ENCODE peak calls at places on chromosomes 2 and 18, in four cellular contexts. T, C, K and P are unnamed samples.

GRCh38 chr2:60984717-60985116 is 32.8 kb upstream of the PEX13 start:
- DNase-seq in T (no peak), C (no peak), K (no peak), P (no peak)

GRCh38 chr18:33282709-33283333 is 157.7 kb downstream of the CCDC178 start:
- DNase-seq in T (no peak), C (no peak), K (no peak), P (peak)

GRCh38 chr2:99488587-99488998 is 1.2 kb downstream of the REV1 start:
- DNase-seq in T (no peak), C (peak), K (no peak), P (no peak)

GRCh38 chr2:75865083-75865482 is 154.4 kb upstream of the GCFC2 start:
- DNase-seq in T (no peak), C (no peak), K (peak), P (no peak)

GRCh38 chr2:100965596-100965995 is 36.5 kb upstream of the RPL31 start:
- DNase-seq in T (no peak), C (no peak), K (no peak), P (no peak)

GRCh38 chr2:151437630-151438029 is 27.9 kb downstream of the RIF1 start:
- DNase-seq in T (no peak), C (peak), K (no peak), P (no peak)

GRCh38 chr2:102313025-102313424 is 1.7 kb downstream of the IL1RL1 start:
- DNase-seq in T (no peak), C (no peak), K (no peak), P (no peak)

GRCh38 chr18:79200546-79201268 is 131.5 kb downstream of the ATP9B start:
- DNase-seq in T (no peak), C (peak), K (peak), P (no peak)

GRCh38 chr2:16546128-16546754 is 119.4 kb downstream of the CYRIA start:
- DNase-seq in T (no peak), C (no peak), K (no peak), P (no peak)

GRCh38 chr2:126507425-126507867 is 148.5 kb upstream of the GYPC start:
- DNase-seq in T (no peak), C (no peak), K (no peak), P (no peak)

GRCh38 chr18:23673725-23674124 is 11.0 kb upstream of the ANKRD29 start:
- DNase-seq in T (no peak), C (no peak), K (no peak), P (no peak)

GRCh38 chr2:95266781-95267430 is 7.3 kb upstream of the PROM2 start:
- DNase-seq in T (peak), C (no peak), K (no peak), P (no peak)

GRCh38 chr18:79584491-79585394 is 94.9 kb upstream of the CTDP1 start:
- DNase-seq in T (no peak), C (no peak), K (peak), P (peak)

GRCh38 chr2:47307066-47307465 is 95.9 kb upstream of the MSH2 start:
- DNase-seq in T (no peak), C (no peak), K (no peak), P (no peak)

GRCh38 chr2:213159768-213160167 is 8.4 kb upstream of the IKZF2 start:
- DNase-seq in T (no peak), C (no peak), K (no peak), P (no peak)

GRCh38 chr2:20050712-20051517 is 513 bp downstream of the LAPTM4A start:
- DNase-seq in T (peak), C (peak), K (peak), P (peak)
- TF ChIP-seq CTCF in T (no peak), C (peak), K (peak), P (no peak)

GRCh38 chr2:175864131-175864728 is 137.8 kb downstream of the LNPK start:
- DNase-seq in T (no peak), C (no peak), K (no peak), P (no peak)
- TF ChIP-seq CTCF in T (no peak), C (no peak), K (no peak), P (no peak)

GRCh38 chr2:226962374-226962773 is 126.5 kb downstream of the RHBDD1 start:
- DNase-seq in T (no peak), C (no peak), K (no peak), P (no peak)

GRCh38 chr2:226963528-226963927 is 127.7 kb downstream of the RHBDD1 start:
- DNase-seq in T (no peak), C (no peak), K (no peak), P (no peak)

GRCh38 chr2:226970362-226970761 is 134.5 kb downstream of the RHBDD1 start:
- DNase-seq in T (no peak), C (no peak), K (no peak), P (no peak)

GRCh38 chr2:226969412-226969811 is 133.6 kb downstream of the RHBDD1 start:
- DNase-seq in T (no peak), C (no peak), K (no peak), P (no peak)

GRCh38 chr2:226965376-226965775 is 129.5 kb downstream of the RHBDD1 start:
- DNase-seq in T (no peak), C (no peak), K (no peak), P (no peak)
- TF ChIP-seq CTCF in T (no peak), C (no peak), K (no peak), P (no peak)

GRCh38 chr2:120820885-120821279 is 85.2 kb downstream of the GLI2 start:
- DNase-seq in T (no peak), C (no peak), K (no peak), P (no peak)
- TF ChIP-seq CTCF in T (no peak), C (no peak), K (no peak), P (no peak)

GRCh38 chr2:30447149-30448045 is at the start of gene LCLAT1:
- DNase-seq in T (peak), C (peak), K (peak), P (peak)
- TF ChIP-seq CTCF in T (no peak), C (no peak), K (no peak), P (no peak)

DNA sequence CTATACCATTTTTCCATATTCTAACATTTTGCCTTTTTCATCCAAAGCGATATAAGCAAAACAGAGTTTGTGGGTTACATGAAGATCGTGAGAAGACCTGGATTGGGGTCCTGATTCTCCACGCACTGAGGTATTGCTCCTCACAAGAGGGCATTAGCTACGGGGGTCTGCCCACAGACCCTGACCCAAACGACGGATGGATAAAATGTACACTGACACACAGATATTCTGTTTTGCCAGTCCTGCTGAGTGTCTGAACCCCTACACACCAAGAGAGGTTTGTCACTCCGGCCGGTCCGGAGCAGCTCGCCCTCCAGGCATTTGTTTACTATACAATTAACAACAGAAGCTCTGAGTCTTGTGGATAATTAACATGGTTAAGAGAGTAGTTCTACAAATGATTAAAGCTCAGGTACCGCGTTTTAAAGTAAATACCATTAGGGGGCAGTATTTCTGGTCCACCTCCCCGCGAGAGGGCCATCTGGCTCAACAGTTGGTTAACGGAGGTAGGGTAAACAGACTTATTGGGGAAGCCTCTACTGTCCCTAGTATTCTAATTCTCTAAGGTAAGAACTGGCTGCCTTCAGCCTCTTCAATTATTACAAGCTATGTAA is 28.4 kb downstream of the SCYGR8 start:
- DNase-seq in T (no peak), C (peak), K (no peak), P (no peak)
- TF ChIP-seq CTCF in T (no peak), C (peak), K (peak), P (no peak)